ENCODE peak calls at places on chromosomes 6 and 20, in four cellular contexts. M is HEK293T, A is HepG2, Y is HCT116. X is an unnamed sample.

GRCh38 chr6:105300090-105300489 is 102.8 kb downstream of the PREP start:
- DNase-seq in M (no peak), A (no peak), Y (no peak), X (no peak)

GRCh38 chr6:108947114-108947854 is 99.1 kb downstream of the ARMC2 start:
- DNase-seq in M (no peak), A (no peak), Y (no peak), X (no peak)

GRCh38 chr20:19830351-19830750 is 72.3 kb downstream of the RIN2 start:
- DNase-seq in M (no peak), A (no peak), Y (no peak), X (no peak)

GRCh38 chr6:31728767-31729514 is at the start of gene DDAH2:
- DNase-seq in M (no peak), A (no peak), Y (no peak), X (no peak)

GRCh38 chr6:14380421-14380820 is 262.8 kb downstream of the CD83 start:
- DNase-seq in M (no peak), A (no peak), Y (no peak), X (peak)

GRCh38 chr20:1423625-1424106 is 30.8 kb upstream of the FKBP1A start:
- DNase-seq in M (peak), A (peak), Y (peak), X (peak)

GRCh38 chr6:17691925-17692538 is 14.7 kb downstream of the NUP153 start:
- DNase-seq in M (no peak), A (no peak), Y (no peak), X (no peak)

GRCh38 chr20:23114018-23114417 is 27.9 kb upstream of the CD93 start:
- DNase-seq in M (no peak), A (no peak), Y (no peak), X (no peak)

GRCh38 chr6:16324622-16325225 is 86.3 kb downstream of the GMPR start:
- DNase-seq in M (no peak), A (no peak), Y (no peak), X (no peak)

GRCh38 chr20:20743511-20744169 is 31.2 kb upstream of the RALGAPA2 start:
- DNase-seq in M (no peak), A (peak), Y (no peak), X (peak)

GRCh38 chr6:30213999-30214982 is 1.1 kb upstream of the TRIM26 start:
- DNase-seq in M (peak), A (peak), Y (no peak), X (peak)

GRCh38 chr6:25017932-25018581 is 82.3 kb upstream of the RIPOR2 start:
- DNase-seq in M (no peak), A (peak), Y (peak), X (peak)

GRCh38 chr20:44851545-44851944 is 34.0 kb upstream of the YWHAB start:
- DNase-seq in M (no peak), A (no peak), Y (no peak), X (no peak)

GRCh38 chr6:134647861-134648260 is 302.0 kb downstream of the ALDH8A1 start:
- DNase-seq in M (no peak), A (no peak), Y (no peak), X (no peak)

GRCh38 chr6:35920793-35921732 is at the start of gene SRPK1:
- DNase-seq in M (peak), A (peak), Y (peak), X (peak)

GRCh38 chr6:143054329-143054728 is 6.4 kb upstream of the AIG1 start:
- DNase-seq in M (no peak), A (no peak), Y (no peak), X (no peak)

GRCh38 chr6:159463440-159463839 is 229.6 kb downstream of the SOD2 start:
- DNase-seq in M (peak), A (no peak), Y (peak), X (no peak)

GRCh38 chr20:36030143-36030542 is 61.8 kb downstream of the CNBD2 start:
- DNase-seq in M (no peak), A (no peak), Y (no peak), X (no peak)

GRCh38 chr6:150016324-150017185 is 8.8 kb downstream of the RAET1L start:
- DNase-seq in M (peak), A (peak), Y (peak), X (no peak)

GRCh38 chr6:56671160-56671559 is 28.5 kb upstream of the DST start:
- DNase-seq in M (no peak), A (no peak), Y (no peak), X (no peak)

GRCh38 chr6:46042355-46042999 is 26.8 kb upstream of the CLIC5 start:
- DNase-seq in M (peak), A (peak), Y (peak), X (peak)

DNA sequence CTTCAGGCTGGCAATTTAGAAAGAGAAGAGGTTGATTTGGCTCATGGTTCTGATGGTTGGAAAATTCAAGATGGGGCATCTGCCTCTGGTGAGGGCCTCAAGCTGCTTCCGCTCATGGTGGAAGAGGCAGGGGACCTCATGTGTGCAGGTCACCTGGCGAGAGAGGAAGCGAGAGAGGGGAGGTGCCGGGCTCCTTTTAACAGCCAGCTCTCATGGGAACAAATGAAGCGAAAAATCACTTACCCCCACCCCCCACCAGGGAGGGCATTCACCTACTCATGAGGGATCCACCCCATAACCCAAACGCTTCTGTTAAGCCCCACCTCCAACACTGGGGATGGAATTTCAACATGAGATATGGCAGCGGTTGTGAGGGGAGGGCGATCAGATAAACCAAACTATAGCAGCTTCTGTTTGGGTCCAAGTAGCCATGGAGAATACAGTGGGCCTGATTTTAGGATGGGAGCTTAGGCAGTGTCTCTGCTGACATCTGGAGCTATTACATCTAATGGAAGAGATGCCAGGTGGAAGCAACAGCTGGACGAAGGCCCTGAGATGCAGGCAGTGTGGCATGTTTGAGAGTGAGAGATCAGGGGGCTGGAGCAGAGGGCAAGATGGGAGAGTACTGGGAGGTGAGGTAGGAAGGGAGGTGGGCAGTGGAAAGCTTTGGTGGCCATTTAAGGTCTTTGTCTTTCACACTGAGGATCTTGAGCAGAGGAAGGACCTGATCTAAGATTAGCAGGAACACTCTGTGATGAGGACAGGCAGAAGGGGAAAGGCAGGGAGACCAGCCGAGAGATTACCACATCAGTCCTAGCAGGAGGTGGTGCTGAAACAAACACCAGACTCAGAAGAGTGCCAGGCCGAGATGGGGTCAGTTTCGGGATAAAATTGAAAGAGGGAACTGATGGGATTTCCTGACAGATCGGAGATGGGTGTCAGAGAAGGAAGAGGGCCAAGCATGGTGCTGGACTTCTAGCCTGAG is 161.8 kb downstream of the NFATC2 start:
- DNase-seq in M (no peak), A (no peak), Y (no peak), X (no peak)
- TF ChIP-seq SP1 in M (no peak), A (no peak), Y (no peak), X (no peak)

GRCh38 chr6:158044525-158044888 is 62.8 kb downstream of the SYNJ2 start:
- DNase-seq in M (no peak), A (no peak), Y (no peak), X (no peak)

GRCh38 chr6:158047563-158048323 is 66.1 kb downstream of the SYNJ2 start:
- DNase-seq in M (no peak), A (peak), Y (no peak), X (no peak)

GRCh38 chr6:158047120-158047518 is 65.5 kb downstream of the SYNJ2 start:
- DNase-seq in M (no peak), A (no peak), Y (no peak), X (no peak)

GRCh38 chr6:158048589-158048988 is 66.9 kb downstream of the SYNJ2 start:
- DNase-seq in M (no peak), A (no peak), Y (no peak), X (no peak)

GRCh38 chr6:158046201-158047119 is 64.8 kb downstream of the SYNJ2 start:
- DNase-seq in M (no peak), A (no peak), Y (no peak), X (no peak)
- TF ChIP-seq SP1 in M (no peak), A (no peak), Y (no peak), X (no peak)

GRCh38 chr6:161745594-161745993 is 471.7 kb upstream of the AGPAT4 start:
- DNase-seq in M (no peak), A (no peak), Y (no peak), X (no peak)

GRCh38 chr6:161750677-161751076 is 476.8 kb upstream of the AGPAT4 start:
- DNase-seq in M (no peak), A (no peak), Y (no peak), X (no peak)

GRCh38 chr6:161749576-161749975 is 475.7 kb upstream of the AGPAT4 start:
- DNase-seq in M (no peak), A (no peak), Y (no peak), X (no peak)

GRCh38 chr6:161745128-161745527 is 471.3 kb upstream of the AGPAT4 start:
- DNase-seq in M (no peak), A (no peak), Y (no peak), X (no peak)

DNA sequence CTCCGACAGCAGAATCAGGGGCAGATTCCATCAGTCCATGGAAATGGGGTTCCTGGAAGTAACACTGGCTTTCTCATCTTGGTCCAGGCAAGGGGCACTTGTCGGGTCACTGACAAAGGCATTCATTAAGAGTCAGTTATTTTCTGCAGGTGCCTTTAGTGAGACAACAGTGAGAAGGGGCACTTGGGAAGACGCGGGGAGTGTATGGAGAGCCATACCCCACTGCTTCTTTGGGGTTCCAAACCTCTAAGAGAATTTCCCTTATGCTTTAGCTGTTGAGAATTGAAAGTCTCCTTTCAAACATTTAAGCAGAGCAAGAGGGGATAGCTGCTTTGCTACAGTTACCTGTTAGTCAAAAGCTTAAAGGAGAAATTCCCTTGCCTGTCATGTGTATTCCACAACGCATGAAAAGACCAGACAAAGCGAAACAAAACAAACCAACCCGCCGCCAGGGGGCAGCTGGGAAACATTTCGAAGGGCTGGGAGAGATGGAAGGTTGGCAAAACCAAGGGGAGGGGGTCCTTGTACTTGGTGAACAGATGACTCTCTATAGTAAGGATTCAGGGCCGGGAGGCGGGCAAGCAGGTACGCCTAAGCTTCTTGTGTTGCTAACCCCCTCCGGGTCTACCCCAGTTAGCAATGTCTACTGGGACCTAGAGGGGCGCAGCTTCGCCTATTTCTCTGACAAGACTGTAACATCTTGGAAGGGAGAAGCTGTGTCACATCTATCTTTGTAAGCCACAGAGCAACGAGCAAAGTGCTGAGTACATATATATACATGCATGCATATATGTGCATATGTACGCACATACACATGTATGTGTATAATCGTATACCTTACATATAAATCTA is 474.9 kb upstream of the AGPAT4 start:
- DNase-seq in M (peak), A (peak), Y (peak), X (peak)
- TF ChIP-seq SP1 in M (no peak), A (no peak), Y (no peak), X (no peak)

DNA sequence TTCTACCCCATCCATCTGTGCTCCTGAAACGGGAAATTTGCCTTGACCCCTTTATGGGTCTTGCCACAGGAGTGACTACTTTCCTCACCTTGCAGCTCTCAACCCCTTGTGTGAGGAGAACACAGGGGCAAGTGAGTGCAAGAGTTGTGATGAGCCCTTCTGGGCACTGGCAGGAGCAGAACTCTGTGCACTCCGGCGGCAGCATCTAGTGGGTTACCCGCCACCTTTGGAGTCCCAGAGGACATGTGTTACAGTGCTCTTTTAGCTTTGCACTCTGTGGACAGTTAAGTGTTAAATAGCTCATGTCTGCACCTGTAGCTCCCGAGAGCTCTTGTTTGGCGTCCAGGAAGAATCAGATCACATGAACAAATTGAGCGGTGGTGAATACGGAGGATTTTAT is 940.2 kb downstream of the GRIK2 start:
- DNase-seq in M (no peak), A (no peak), Y (no peak), X (no peak)
- TF ChIP-seq SP1 in M (no peak), A (no peak), Y (no peak), X (no peak)

GRCh38 chr6:162736933-162737332 is 9.2 kb downstream of the PACRG start:
- DNase-seq in M (no peak), A (no peak), Y (no peak), X (no peak)
- TF ChIP-seq SP1 in M (no peak), A (no peak), Y (no peak), X (no peak)

GRCh38 chr6:423799-424345 is 32.3 kb downstream of the IRF4 start:
- DNase-seq in M (no peak), A (no peak), Y (no peak), X (peak)
- TF ChIP-seq SP1 in M (no peak), A (no peak), Y (no peak), X (no peak)

DNA sequence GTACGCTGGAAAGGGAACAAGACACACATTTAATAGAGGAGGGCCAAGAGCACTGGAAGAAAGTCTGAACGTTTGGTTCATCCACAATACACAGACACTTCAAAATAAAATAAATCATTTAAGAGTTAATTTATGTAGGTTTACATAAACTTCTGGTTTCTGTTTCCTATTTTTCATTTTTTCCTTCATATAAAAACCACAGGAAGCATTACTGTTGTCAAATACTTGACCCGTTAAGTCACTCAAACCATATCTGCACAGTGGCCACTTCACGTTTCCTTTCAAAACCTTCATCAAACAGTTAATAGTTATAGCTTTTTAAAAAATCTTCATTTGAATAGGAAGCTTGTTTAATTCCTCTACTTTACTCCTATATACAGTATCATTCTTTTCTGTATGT is 257.6 kb upstream of the THEMIS start:
- DNase-seq in M (no peak), A (no peak), Y (no peak), X (no peak)
- TF ChIP-seq SP1 in M (no peak), A (no peak), Y (no peak), X (no peak)

GRCh38 chr6:90274481-90275030 is 22.1 kb downstream of the BACH2 start:
- DNase-seq in M (no peak), A (no peak), Y (no peak), X (no peak)
- TF ChIP-seq SP1 in M (no peak), A (no peak), Y (no peak), X (no peak)

GRCh38 chr6:122799140-122799539 is 10.1 kb downstream of the SMPDL3A start:
- DNase-seq in M (no peak), A (no peak), Y (no peak), X (no peak)

GRCh38 chr6:122800906-122801305 is 11.8 kb downstream of the SMPDL3A start:
- DNase-seq in M (no peak), A (no peak), Y (no peak), X (no peak)

GRCh38 chr6:122797537-122797936 is 8.5 kb downstream of the SMPDL3A start:
- DNase-seq in M (no peak), A (no peak), Y (no peak), X (no peak)

GRCh38 chr6:122799916-122800701 is 11.1 kb downstream of the SMPDL3A start:
- DNase-seq in M (no peak), A (no peak), Y (no peak), X (no peak)

GRCh38 chr6:122798099-122798641 is 9.1 kb downstream of the SMPDL3A start:
- DNase-seq in M (no peak), A (peak), Y (peak), X (no peak)
- TF ChIP-seq SP1 in M (no peak), A (no peak), Y (peak), X (no peak)